ENCODE peak calls at places on chromosomes 1 and 21, in five cellular contexts. One of them, this sample, is unnamed. For H3K27me3, the result is how much of the 10 kb centered on the place peaks cover.

GRCh38 chr1:185578293-185578692 is 155.9 kb upstream of the HMCN1 start:
- DNase-seq in left lung: no peak
- DNase-seq in kidney epithelial cell: no peak
- DNase-seq in SK-N-SH: no peak
- DNase-seq in SJCRH30: no peak
- DNase-seq in this sample: no peak

GRCh38 chr1:72827285-72827684 is 544.9 kb upstream of the NEGR1 start:
- DNase-seq in left lung: no peak
- DNase-seq in kidney epithelial cell: no peak
- DNase-seq in SK-N-SH: no peak
- DNase-seq in SJCRH30: no peak
- DNase-seq in this sample: no peak

GRCh38 chr1:151131832-151132675 is 14.4 kb downstream of the SEMA6C start:
- DNase-seq in left lung: no peak
- DNase-seq in kidney epithelial cell: no peak
- DNase-seq in SK-N-SH: peak
- DNase-seq in SJCRH30: no peak
- DNase-seq in this sample: no peak

GRCh38 chr1:73811798-73812197 is 386.2 kb downstream of the LRRIQ3 start:
- DNase-seq in left lung: no peak
- DNase-seq in kidney epithelial cell: no peak
- DNase-seq in SK-N-SH: no peak
- DNase-seq in SJCRH30: no peak
- DNase-seq in this sample: no peak

GRCh38 chr21:41429305-41429704 is 3.3 kb downstream of the MX1 start:
- DNase-seq in left lung: no peak
- DNase-seq in kidney epithelial cell: no peak
- DNase-seq in SK-N-SH: no peak
- DNase-seq in SJCRH30: no peak
- DNase-seq in this sample: no peak

GRCh38 chr21:36471254-36471723 is 8.6 kb downstream of the CLDN14 start:
- DNase-seq in left lung: no peak
- DNase-seq in kidney epithelial cell: no peak
- DNase-seq in SK-N-SH: no peak
- DNase-seq in SJCRH30: no peak
- DNase-seq in this sample: no peak

GRCh38 chr21:29144736-29145353 is 14.4 kb downstream of the MAP3K7CL start:
- DNase-seq in left lung: no peak
- DNase-seq in kidney epithelial cell: no peak
- DNase-seq in SK-N-SH: no peak
- DNase-seq in SJCRH30: peak
- DNase-seq in this sample: no peak

GRCh38 chr1:247331526-247332214 is at the start of gene ZNF496:
- DNase-seq in left lung: peak
- DNase-seq in kidney epithelial cell: peak
- DNase-seq in SK-N-SH: peak
- DNase-seq in SJCRH30: peak
- DNase-seq in this sample: peak

GRCh38 chr1:84259376-84259775 is 42.1 kb upstream of the SAMD13 start:
- DNase-seq in left lung: no peak
- DNase-seq in kidney epithelial cell: no peak
- DNase-seq in SK-N-SH: no peak
- DNase-seq in SJCRH30: no peak
- DNase-seq in this sample: no peak

GRCh38 chr1:222769181-222769580 is 32.2 kb downstream of the FAM177B start:
- DNase-seq in left lung: no peak
- DNase-seq in kidney epithelial cell: no peak
- DNase-seq in SK-N-SH: no peak
- DNase-seq in SJCRH30: no peak
- DNase-seq in this sample: no peak

GRCh38 chr1:232062967-232063366 is 436.4 kb downstream of the DISC1 start:
- DNase-seq in left lung: no peak
- DNase-seq in kidney epithelial cell: no peak
- DNase-seq in SK-N-SH: no peak
- DNase-seq in SJCRH30: no peak
- DNase-seq in this sample: no peak

GRCh38 chr1:87706198-87706597 is 377.5 kb downstream of the LMO4 start:
- DNase-seq in left lung: no peak
- DNase-seq in kidney epithelial cell: no peak
- DNase-seq in SK-N-SH: no peak
- DNase-seq in SJCRH30: no peak
- DNase-seq in this sample: no peak

GRCh38 chr1:186188004-186188539 is 187.0 kb downstream of the TPR start:
- DNase-seq in left lung: no peak
- DNase-seq in kidney epithelial cell: peak
- DNase-seq in SK-N-SH: no peak
- DNase-seq in SJCRH30: no peak
- DNase-seq in this sample: no peak

GRCh38 chr1:7561331-7561921 is 209.7 kb upstream of the VAMP3 start:
- DNase-seq in left lung: no peak
- DNase-seq in kidney epithelial cell: no peak
- DNase-seq in SK-N-SH: peak
- DNase-seq in SJCRH30: no peak
- DNase-seq in this sample: no peak

GRCh38 chr1:210330279-210330866 is 1.7 kb downstream of the HHAT start:
- DNase-seq in left lung: no peak
- DNase-seq in kidney epithelial cell: no peak
- DNase-seq in SK-N-SH: peak
- DNase-seq in SJCRH30: peak
- DNase-seq in this sample: no peak

GRCh38 chr1:232966663-232967062 is 16.3 kb downstream of the NTPCR start:
- DNase-seq in left lung: no peak
- DNase-seq in kidney epithelial cell: no peak
- DNase-seq in SK-N-SH: no peak
- DNase-seq in SJCRH30: no peak
- DNase-seq in this sample: no peak

GRCh38 chr1:173917635-173918493 is 737 bp upstream of the SERPINC1 start:
- DNase-seq in left lung: no peak
- DNase-seq in kidney epithelial cell: no peak
- DNase-seq in SK-N-SH: no peak
- DNase-seq in SJCRH30: no peak
- DNase-seq in this sample: no peak

GRCh38 chr1:227941509-227942020 is 6.2 kb downstream of the WNT9A start:
- DNase-seq in left lung: no peak
- DNase-seq in kidney epithelial cell: no peak
- DNase-seq in SK-N-SH: no peak
- DNase-seq in SJCRH30: peak
- DNase-seq in this sample: peak

GRCh38 chr1:47675047-47675675 is 237.3 kb downstream of the FOXD2 start:
- DNase-seq in left lung: no peak
- DNase-seq in kidney epithelial cell: no peak
- DNase-seq in SK-N-SH: no peak
- DNase-seq in SJCRH30: peak
- DNase-seq in this sample: no peak

GRCh38 chr1:234978397-234979291 is 150.0 kb downstream of the TOMM20 start:
- DNase-seq in left lung: peak
- DNase-seq in kidney epithelial cell: no peak
- DNase-seq in SK-N-SH: peak
- DNase-seq in SJCRH30: peak
- DNase-seq in this sample: peak

GRCh38 chr1:191993549-191993948 is 164.7 kb upstream of the RGS18 start:
- DNase-seq in left lung: no peak
- DNase-seq in kidney epithelial cell: no peak
- DNase-seq in SK-N-SH: no peak
- DNase-seq in SJCRH30: no peak
- DNase-seq in this sample: no peak

GRCh38 chr1:167635233-167635648 is 5.2 kb downstream of the RCSD1 start:
- DNase-seq in left lung: no peak
- DNase-seq in kidney epithelial cell: no peak
- DNase-seq in SK-N-SH: no peak
- DNase-seq in SJCRH30: peak
- DNase-seq in this sample: no peak

GRCh38 chr21:15309721-15310120 is 244.9 kb upstream of the NRIP1 start:
- DNase-seq in left lung: no peak
- DNase-seq in kidney epithelial cell: no peak
- DNase-seq in SK-N-SH: no peak
- DNase-seq in SJCRH30: no peak
- DNase-seq in this sample: no peak

GRCh38 chr1:162629651-162630050 is 2.6 kb upstream of the DDR2 start:
- DNase-seq in left lung: no peak
- DNase-seq in kidney epithelial cell: no peak
- DNase-seq in SK-N-SH: no peak
- DNase-seq in SJCRH30: no peak
- DNase-seq in this sample: no peak

GRCh38 chr1:23421752-23422312 is 2.7 kb downstream of the TCEA3 start:
- DNase-seq in left lung: no peak
- DNase-seq in kidney epithelial cell: no peak
- DNase-seq in SK-N-SH: peak
- DNase-seq in SJCRH30: peak
- DNase-seq in this sample: no peak

GRCh38 chr1:52325782-52326181 is 40.2 kb downstream of the CC2D1B start:
- DNase-seq in left lung: no peak
- DNase-seq in kidney epithelial cell: no peak
- DNase-seq in SK-N-SH: no peak
- DNase-seq in SJCRH30: no peak
- DNase-seq in this sample: no peak

GRCh38 chr21:33206771-33207290 is 22.9 kb upstream of the IFNAR2 start:
- DNase-seq in left lung: peak
- DNase-seq in kidney epithelial cell: no peak
- DNase-seq in SK-N-SH: no peak
- DNase-seq in SJCRH30: no peak
- DNase-seq in this sample: peak

GRCh38 chr1:22241811-22242210 is 98.9 kb upstream of the WNT4 start:
- DNase-seq in left lung: no peak
- DNase-seq in kidney epithelial cell: no peak
- DNase-seq in SK-N-SH: no peak
- DNase-seq in SJCRH30: no peak
- DNase-seq in this sample: no peak
- H3K27me3 ChIP-seq in left lung: under half
- H3K27me3 ChIP-seq in kidney epithelial cell: under half
- H3K27me3 ChIP-seq in SK-N-SH: under half
- H3K27me3 ChIP-seq in SJCRH30: under half
- H3K27me3 ChIP-seq in this sample: under half

GRCh38 chr1:213982814-213983588 is 4.8 kb upstream of the PROX1 start:
- DNase-seq in left lung: no peak
- DNase-seq in kidney epithelial cell: no peak
- DNase-seq in SK-N-SH: peak
- DNase-seq in SJCRH30: peak
- DNase-seq in this sample: no peak
- H3K27me3 ChIP-seq in left lung: half or more
- H3K27me3 ChIP-seq in kidney epithelial cell: half or more
- H3K27me3 ChIP-seq in SK-N-SH: under half
- H3K27me3 ChIP-seq in SJCRH30: under half
- H3K27me3 ChIP-seq in this sample: half or more

GRCh38 chr1:110069302-110070281 is 880 bp downstream of the ALX3 start:
- DNase-seq in left lung: no peak
- DNase-seq in kidney epithelial cell: no peak
- DNase-seq in SK-N-SH: no peak
- DNase-seq in SJCRH30: no peak
- DNase-seq in this sample: no peak
- H3K27me3 ChIP-seq in left lung: half or more
- H3K27me3 ChIP-seq in kidney epithelial cell: half or more
- H3K27me3 ChIP-seq in SK-N-SH: under half
- H3K27me3 ChIP-seq in SJCRH30: under half
- H3K27me3 ChIP-seq in this sample: half or more

DNA sequence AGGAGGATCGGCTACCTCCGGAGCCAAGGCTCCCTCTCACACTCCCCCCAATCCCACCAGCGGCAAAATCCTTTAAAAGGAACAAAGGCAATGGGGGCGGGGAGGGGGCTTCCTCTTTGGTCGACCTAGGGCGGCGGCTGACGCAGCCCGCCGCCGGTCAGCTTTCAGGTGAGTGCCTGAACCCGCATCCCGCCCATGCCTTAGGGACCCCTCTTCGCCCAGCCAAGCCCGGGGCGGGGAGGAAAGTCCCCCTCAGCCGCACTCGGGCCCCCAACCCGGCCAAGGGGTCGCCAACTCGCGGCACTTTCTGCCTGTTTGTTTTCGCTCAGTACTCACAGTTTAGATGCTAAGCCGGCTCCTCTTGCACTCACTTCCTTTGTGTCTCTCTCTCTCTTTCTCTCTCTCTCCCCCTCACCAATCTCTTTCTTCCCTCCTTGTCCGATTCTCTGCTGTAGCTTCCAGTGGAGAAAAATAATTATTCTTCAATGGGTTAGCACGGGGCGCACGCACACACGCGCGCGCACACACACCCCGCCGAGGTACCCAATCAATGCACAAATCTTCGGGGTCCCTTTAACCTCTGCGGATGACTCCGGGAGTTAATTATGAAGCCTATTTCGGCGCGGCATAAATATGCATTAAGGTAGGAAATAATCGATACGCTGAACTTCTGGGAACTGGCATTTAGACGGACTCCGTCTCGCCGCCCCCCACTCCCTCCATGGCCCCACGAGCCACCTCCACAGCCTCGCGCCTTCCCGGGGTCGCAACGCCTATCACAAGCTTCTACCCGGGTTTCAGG is at the start of gene BLACAT1:
- DNase-seq in left lung: no peak
- DNase-seq in kidney epithelial cell: no peak
- DNase-seq in SK-N-SH: no peak
- DNase-seq in SJCRH30: no peak
- DNase-seq in this sample: no peak
- H3K27me3 ChIP-seq in left lung: half or more
- H3K27me3 ChIP-seq in kidney epithelial cell: half or more
- H3K27me3 ChIP-seq in SK-N-SH: half or more
- H3K27me3 ChIP-seq in SJCRH30: under half
- H3K27me3 ChIP-seq in this sample: half or more

GRCh38 chr1:3074297-3074741 is 5.3 kb downstream of the PRDM16 start:
- DNase-seq in left lung: peak
- DNase-seq in kidney epithelial cell: no peak
- DNase-seq in SK-N-SH: no peak
- DNase-seq in SJCRH30: no peak
- DNase-seq in this sample: no peak

GRCh38 chr1:3073520-3074296 is 4.7 kb downstream of the PRDM16 start:
- DNase-seq in left lung: no peak
- DNase-seq in kidney epithelial cell: no peak
- DNase-seq in SK-N-SH: no peak
- DNase-seq in SJCRH30: no peak
- DNase-seq in this sample: no peak

GRCh38 chr1:3076388-3076740 is 7.4 kb downstream of the PRDM16 start:
- DNase-seq in left lung: no peak
- DNase-seq in kidney epithelial cell: no peak
- DNase-seq in SK-N-SH: no peak
- DNase-seq in SJCRH30: no peak
- DNase-seq in this sample: no peak

GRCh38 chr1:3075666-3076387 is 6.8 kb downstream of the PRDM16 start:
- DNase-seq in left lung: no peak
- DNase-seq in kidney epithelial cell: no peak
- DNase-seq in SK-N-SH: no peak
- DNase-seq in SJCRH30: no peak
- DNase-seq in this sample: no peak

DNA sequence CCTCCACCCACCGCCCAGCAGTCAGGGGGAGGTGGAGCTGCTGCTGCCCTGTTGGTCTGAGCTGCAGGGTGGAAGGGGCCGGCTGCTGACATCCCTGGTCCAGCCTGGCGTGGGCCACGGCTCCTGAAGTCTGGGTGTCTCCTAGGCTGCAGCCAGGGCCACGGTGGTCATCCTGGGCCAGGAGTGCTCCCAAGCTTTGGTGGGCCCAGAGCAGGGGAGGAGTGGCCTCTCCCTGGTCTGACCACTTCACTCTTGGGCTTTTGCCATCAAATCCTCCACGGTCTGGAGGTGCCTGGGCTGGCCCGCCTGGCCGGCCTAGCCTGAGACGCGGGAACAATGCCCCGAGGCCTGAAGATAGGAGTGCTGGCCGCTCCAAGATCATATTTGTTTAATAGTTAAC is 5.8 kb downstream of the PRDM16 start:
- DNase-seq in left lung: peak
- DNase-seq in kidney epithelial cell: no peak
- DNase-seq in SK-N-SH: no peak
- DNase-seq in SJCRH30: peak
- DNase-seq in this sample: peak
- H3K27me3 ChIP-seq in left lung: under half
- H3K27me3 ChIP-seq in kidney epithelial cell: half or more
- H3K27me3 ChIP-seq in SK-N-SH: half or more
- H3K27me3 ChIP-seq in SJCRH30: under half
- H3K27me3 ChIP-seq in this sample: half or more